ENCODE peak calls at places on chromosomes 5 and 9, in four cellular contexts. L is left ventricle myocardium inferior, I is IMR-90, Y is neural progenitor cell. V is an unnamed sample.

GRCh38 chr9:128125575-128126354 is 1.8 kb downstream of the PTGES2 start:
- DNase-seq in L (no peak), I (no peak), Y (no peak), V (no peak)

GRCh38 chr5:131974956-131975726 is 29.7 kb upstream of the MEIKIN start:
- DNase-seq in Y (no peak), I (no peak), L (no peak), V (no peak)

GRCh38 chr9:134211811-134212460 is 47.6 kb upstream of the RNU6ATAC start:
- DNase-seq in I (no peak), Y (no peak), L (peak; percentile 3), V (no peak)

GRCh38 chr5:378976-379742 is 57.6 kb downstream of the AHRR start:
- DNase-seq in Y (no peak), I (peak; percentile 89), L (no peak), V (no peak)

GRCh38 chr5:14064841-14065240 is 78.3 kb upstream of the TRIO start:
- DNase-seq in L (no peak), I (peak; percentile 67), Y (no peak), V (no peak)

GRCh38 chr5:157511656-157512644 is 51.9 kb downstream of the NIPAL4 start:
- DNase-seq in L (peak; percentile 90), I (peak; percentile 98), Y (peak; percentile 13), V (peak; percentile 94)

GRCh38 chr9:71567890-71568289 is 200.4 kb downstream of the CEMIP2 start:
- DNase-seq in L (no peak), Y (no peak), I (no peak), V (no peak)

GRCh38 chr9:88993327-88993726 is 2.1 kb downstream of the S1PR3 start:
- DNase-seq in L (no peak), I (peak; percentile 38), Y (no peak), V (no peak)

GRCh38 chr9:120989065-120989464 is 61.0 kb downstream of the C5 start:
- DNase-seq in I (no peak), L (no peak), Y (no peak), V (no peak)

GRCh38 chr9:128203024-128203841 is at the start of gene DNM1:
- DNase-seq in I (peak; percentile 54), Y (peak; percentile 93), L (peak; percentile 61), V (peak; percentile 45)

GRCh38 chr5:179253730-179254129 is 91.5 kb downstream of the ADAMTS2 start:
- DNase-seq in I (no peak), L (no peak), Y (no peak), V (no peak)

DNA sequence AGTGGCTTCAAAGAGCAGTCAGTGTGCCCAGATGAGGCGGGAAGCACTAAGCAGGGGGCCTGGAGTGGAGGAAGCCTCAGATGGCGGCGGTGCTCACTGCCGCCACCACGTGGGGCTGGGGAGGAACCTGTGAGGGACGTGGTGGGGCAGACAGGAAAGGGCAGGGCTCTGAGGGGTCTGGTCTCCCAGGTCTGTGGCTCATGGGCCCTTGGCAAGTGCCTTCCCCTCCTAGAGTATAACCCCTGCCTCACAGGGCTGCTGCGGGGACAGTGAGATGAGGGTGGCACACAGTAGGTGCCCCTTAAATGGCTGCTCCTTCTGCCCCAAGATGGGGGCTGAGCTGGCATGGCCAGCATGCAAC is 26.6 kb downstream of the NR5A1 start:
- DNase-seq in Y (peak; percentile 83), I (peak; percentile 4), L (no peak), V (peak; percentile 37)
- TF ChIP-seq CTCF in Y (peak; percentile 66), I (peak; percentile 38), L (peak; percentile 53), V (peak; percentile 48)

GRCh38 chr5:2748841-2749513 is 2.5 kb downstream of the IRX2 start:
- DNase-seq in Y (no peak), I (no peak), L (no peak), V (peak; percentile 30)

GRCh38 chr5:2747372-2748179 is 3.9 kb downstream of the IRX2 start:
- DNase-seq in Y (no peak), L (no peak), I (no peak), V (peak; percentile 37)

GRCh38 chr5:2749514-2750025 is 1.9 kb downstream of the IRX2 start:
- DNase-seq in Y (no peak), I (no peak), L (no peak), V (peak; percentile 58)

GRCh38 chr5:2746642-2747041 is 4.8 kb downstream of the IRX2 start:
- DNase-seq in I (no peak), L (no peak), Y (no peak), V (peak; percentile 45)

GRCh38 chr5:2748180-2748840 is 3.2 kb downstream of the IRX2 start:
- DNase-seq in I (no peak), L (no peak), Y (no peak), V (peak; percentile 16)
- H3K4me3 ChIP-seq in I (no peak overlapping the region), L (no peak overlapping the region), Y (no peak overlapping the region), V (peak overlapping the region; percentile 88)

DNA sequence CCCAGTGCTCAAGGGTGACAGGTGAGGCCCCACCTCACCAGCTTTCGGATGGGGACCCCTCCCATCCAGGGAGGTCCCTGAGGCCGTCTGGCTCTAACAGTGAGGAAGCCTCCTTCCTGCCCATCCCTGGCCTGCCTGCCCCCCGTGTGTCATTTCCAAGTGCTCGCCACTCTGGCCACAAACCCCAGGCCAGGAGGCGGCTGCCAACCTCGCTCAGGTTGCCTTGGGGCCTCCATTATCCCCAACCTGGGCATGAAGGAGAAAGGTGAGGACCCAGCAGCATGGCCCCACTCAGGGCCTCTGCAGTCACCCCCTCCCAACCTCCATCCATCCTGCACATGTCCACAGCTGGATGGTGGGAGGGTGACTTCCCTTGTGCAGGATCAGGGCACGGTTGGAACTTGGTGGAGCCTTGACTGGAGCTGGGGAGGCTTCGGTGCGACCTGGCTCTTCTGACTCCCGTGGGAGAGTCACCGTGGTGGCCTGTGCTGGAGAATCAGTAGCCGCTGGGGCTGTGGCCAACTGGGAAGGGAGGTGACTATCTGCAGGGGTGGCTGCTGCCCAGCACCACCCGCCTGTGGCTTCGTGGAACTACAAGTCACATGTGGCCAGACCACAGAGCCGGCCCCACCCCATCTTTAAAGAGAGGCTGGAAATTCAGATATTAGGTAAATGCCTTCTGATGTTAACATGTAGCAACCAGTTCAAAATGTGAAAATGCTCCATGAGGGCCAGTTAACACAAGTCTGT is 37.5 kb upstream of the GFPT2 start:
- DNase-seq in L (no peak), I (no peak), Y (peak; percentile 33), V (no peak)
- TF ChIP-seq CTCF in L (no peak), I (no peak), Y (no peak), V (no peak)

DNA sequence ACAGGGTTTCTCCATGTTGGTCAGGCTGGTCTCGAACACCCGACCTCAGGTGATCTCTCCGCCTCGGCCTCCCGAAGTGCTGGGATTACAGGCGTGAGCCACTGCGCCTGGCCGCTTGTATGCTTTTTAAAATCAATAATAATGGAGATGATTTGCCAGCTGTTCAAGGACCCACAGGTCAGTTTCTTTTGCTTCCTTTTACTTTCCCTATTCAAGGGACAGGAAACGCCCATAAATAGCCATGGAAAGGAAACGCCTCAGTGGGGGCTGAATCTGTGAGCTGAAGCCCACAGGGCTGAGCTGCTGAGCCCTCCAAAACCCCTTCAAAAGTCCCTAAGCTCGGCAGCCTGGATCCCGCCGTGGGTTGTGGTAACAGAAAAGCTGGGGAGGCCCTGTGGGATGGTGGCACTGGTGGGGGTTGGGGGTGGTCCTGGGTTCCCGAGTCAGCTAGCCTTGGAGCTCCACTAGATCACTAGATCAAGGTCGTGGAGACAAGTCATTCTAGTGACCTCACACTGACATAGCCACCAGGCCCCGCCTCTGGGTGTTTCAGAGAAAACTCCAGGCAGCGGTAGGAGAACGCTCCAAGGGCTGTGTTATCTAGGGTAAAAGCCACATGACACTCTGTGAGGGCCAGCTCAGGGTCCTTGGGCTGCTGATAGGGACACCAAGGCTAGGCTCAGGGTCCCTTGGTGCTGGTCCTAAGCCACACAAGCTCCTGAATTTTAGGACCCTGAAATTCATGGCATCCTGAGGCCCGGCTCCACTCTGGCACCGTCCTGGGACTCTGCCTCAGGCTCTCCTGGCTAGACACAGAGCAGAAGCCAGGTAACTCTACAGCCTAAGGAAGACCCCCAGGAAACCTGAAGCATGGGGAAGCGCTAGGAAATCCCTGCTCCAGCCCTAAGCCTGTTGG is 18.0 kb upstream of the DUSP1 start:
- DNase-seq in Y (no peak), I (no peak), L (peak; percentile 37), V (no peak)
- H3K4me3 ChIP-seq in Y (no peak overlapping the region), I (no peak overlapping the region), L (peak overlapping the region; percentile 45), V (no peak overlapping the region)

DNA sequence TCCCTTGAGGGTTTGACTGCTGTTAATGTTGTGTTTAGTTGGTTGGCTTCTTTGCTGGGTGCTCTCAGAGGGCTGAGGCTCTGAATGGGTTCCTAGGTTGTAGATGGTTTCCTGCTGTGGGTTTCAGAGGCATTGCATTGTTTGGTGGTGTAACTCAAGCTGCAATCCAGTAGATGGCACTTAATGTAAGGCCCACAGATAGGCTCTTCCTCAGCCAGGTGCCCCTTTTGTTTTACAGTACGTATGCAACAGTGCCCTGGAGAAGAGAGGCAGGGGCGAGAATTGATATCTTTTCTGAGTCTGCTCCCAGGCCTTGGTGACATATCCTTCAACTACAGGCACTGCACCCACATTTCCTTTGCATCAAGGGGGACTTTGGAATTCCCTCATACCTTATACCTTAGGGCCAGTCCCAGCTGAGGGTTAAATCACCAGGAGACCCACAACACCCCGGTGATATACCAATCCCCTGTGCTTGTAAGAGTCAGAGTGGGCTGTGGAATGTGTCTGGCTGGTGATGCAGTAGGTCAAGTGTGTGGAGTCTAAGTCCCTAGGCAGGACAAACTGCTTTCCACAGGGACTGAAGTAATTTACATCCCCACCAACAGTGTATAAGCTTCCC is 7.0 kb upstream of the UGT3A2 start:
- DNase-seq in Y (peak; percentile 50), I (no peak), L (no peak), V (peak; percentile 34)
- TF ChIP-seq CTCF in Y (peak; percentile 42), I (peak; percentile 4), L (no peak), V (peak; percentile 42)

GRCh38 chr5:113804943-113805342 is 291.4 kb downstream of the YTHDC2 start:
- DNase-seq in L (no peak), Y (peak; percentile 40), I (no peak), V (no peak)

GRCh38 chr5:113806250-113806649 is 292.8 kb downstream of the YTHDC2 start:
- DNase-seq in I (peak; percentile 34), L (no peak), Y (peak; percentile 45), V (peak; percentile 68)

GRCh38 chr5:113804264-113804663 is 290.8 kb downstream of the YTHDC2 start:
- DNase-seq in L (no peak), Y (no peak), I (peak; percentile 6), V (peak; percentile 65)

GRCh38 chr5:113807384-113808053 is 294.0 kb downstream of the YTHDC2 start:
- DNase-seq in I (peak; percentile 23), L (no peak), Y (peak; percentile 51), V (no peak)

GRCh38 chr5:113806823-113807222 is 293.3 kb downstream of the YTHDC2 start:
- DNase-seq in I (peak; percentile 4), L (no peak), Y (peak; percentile 11), V (peak; percentile 20)
- H3K4me3 ChIP-seq in I (no peak overlapping the region), L (peak overlapping the region; percentile 15), Y (no peak overlapping the region), V (no peak overlapping the region)

GRCh38 chr5:177535125-177535524 is 18.4 kb upstream of the DDX41 start:
- DNase-seq in Y (no peak), L (no peak), I (no peak), V (no peak)
- TF ChIP-seq CTCF in Y (no peak), L (no peak), I (no peak), V (no peak)

DNA sequence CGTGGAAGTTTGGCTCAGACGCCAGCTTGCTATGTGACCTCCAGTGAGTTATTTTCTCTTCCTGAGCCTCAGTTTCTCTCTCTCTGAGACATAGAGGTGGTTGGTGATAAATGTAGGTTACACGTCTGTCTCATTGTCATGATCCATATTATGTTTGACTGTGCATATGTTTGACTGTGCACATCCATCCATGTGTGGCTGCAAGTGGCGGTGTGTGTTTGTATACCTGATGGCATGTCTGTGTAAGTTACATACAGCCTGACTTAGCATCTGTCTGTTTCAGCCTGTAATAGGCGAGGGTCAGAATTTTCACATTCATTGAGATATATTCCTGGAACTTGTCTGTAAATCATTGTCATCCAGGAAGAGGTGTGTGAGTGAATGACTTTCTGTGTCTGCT is 3.3 kb downstream of the SPARC start:
- DNase-seq in Y (no peak), I (no peak), L (no peak), V (no peak)
- H3K4me3 ChIP-seq in Y (no peak overlapping the region), I (peak overlapping the region; percentile 84), L (peak overlapping the region; percentile 78), V (no peak overlapping the region)